ENCODE peak calls at places on chromosomes 1 and 21, in six cellular contexts. O is lung, H is GM06990, D is Peyer's patch, R is AG10803, A is choroid plexus epithelial cell. N is an unnamed sample.
A peak's percentile ranks its signal among the peaks of the same experiment; 100 is the strongest.

GRCh38 chr1:172746091-172746949 is 87.4 kb downstream of the FASLG start:
- DNase-seq in H (peak; percentile 60), D (peak; percentile 63), R (peak; percentile 98), O (peak; percentile 47), A (peak; percentile 99), N (peak; percentile 97)

GRCh38 chr1:222622765-222623164 is 4.9 kb downstream of the MIA3 start:
- DNase-seq in R (no peak), D (no peak), H (no peak), A (no peak), O (no peak), N (no peak)

GRCh38 chr1:59128784-59129227 is 168.1 kb upstream of the FGGY start:
- DNase-seq in R (peak; percentile 96), D (no peak), H (no peak), A (peak; percentile 43), O (no peak), N (peak; percentile 64)

GRCh38 chr1:184881941-184882648 is 92.2 kb downstream of the NIBAN1 start:
- DNase-seq in D (no peak), A (no peak), O (no peak), R (peak; percentile 69), H (no peak), N (no peak)

GRCh38 chr1:209697082-209697481 is 7.6 kb upstream of the HSD11B1 start:
- DNase-seq in A (peak; percentile 62), D (no peak), R (no peak), O (no peak), H (no peak), N (no peak)

GRCh38 chr1:118304722-118305344 is 119.8 kb upstream of the SPAG17 start:
- DNase-seq in H (no peak), R (no peak), A (peak; percentile 53), O (no peak), D (no peak), N (no peak)

GRCh38 chr1:76668046-76668445 is 199.2 kb upstream of the ST6GALNAC5 start:
- DNase-seq in D (no peak), A (peak; percentile 13), H (peak; percentile 28), R (no peak), O (no peak), N (peak; percentile 1)

GRCh38 chr1:41282679-41283317 is 40.7 kb upstream of the SCMH1 start:
- DNase-seq in R (no peak), A (peak; percentile 41), H (peak; percentile 15), D (no peak), O (no peak), N (peak; percentile 58)

GRCh38 chr1:15949453-15950245 is 26.3 kb downstream of the ZBTB17 start:
- DNase-seq in D (peak; percentile 96), O (peak; percentile 90), R (peak; percentile 99), H (peak; percentile 65), A (peak; percentile 95), N (peak; percentile 99)

GRCh38 chr1:108016451-108016920 is 51.5 kb upstream of the VAV3 start:
- DNase-seq in D (peak; percentile 73), A (peak; percentile 89), O (no peak), H (peak; percentile 35), R (peak; percentile 58), N (peak; percentile 30)

GRCh38 chr1:226735576-226735975 is 3.5 kb downstream of the ITPKB start:
- DNase-seq in A (no peak), R (no peak), H (no peak), D (peak; percentile 48), O (no peak), N (no peak)

GRCh38 chr21:44377922-44378645 is 24.7 kb downstream of the TRPM2 start:
- DNase-seq in O (no peak), A (no peak), H (no peak), D (peak; percentile 17), R (no peak), N (no peak)

GRCh38 chr1:117612517-117613248 is 6.8 kb downstream of the TENT5C start:
- DNase-seq in O (no peak), R (no peak), H (no peak), D (no peak), A (no peak), N (peak; percentile 84)

DNA sequence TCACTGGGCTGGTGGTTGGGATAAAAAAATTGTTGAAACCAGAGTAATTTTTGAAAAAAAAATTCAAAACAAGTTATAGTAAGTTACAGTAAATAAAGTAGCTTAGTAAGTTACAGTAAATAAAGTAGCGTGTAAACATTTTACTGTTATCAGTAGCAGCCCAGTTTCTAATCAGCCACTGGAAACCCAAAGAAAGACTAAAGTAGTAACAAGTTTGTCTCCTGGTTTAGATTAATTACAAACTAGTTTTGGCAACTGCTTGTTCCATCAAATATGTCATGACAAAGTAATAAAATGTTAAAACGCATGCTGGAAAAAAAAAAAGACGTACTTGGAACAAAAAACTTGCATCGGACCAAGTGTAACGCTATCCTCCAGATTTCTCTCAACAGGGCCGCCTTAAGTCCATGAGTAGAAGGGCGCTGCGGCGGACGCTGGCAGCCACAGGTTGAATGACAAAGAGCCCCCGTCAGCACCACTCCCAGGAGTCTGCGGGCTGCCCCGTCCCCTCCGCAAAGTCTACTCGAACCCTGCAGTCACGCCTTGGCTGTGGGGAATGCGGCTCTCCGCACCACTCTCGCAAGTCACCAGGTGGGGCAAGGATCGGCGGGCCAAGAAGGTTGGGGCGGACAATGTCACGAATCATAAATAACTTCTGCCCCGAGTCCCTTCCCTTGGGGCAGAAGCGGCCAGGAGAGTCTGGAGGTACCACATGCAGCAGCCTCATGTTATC is 885 bp downstream of the SLC16A1 start:
- DNase-seq in D (peak; percentile 77), H (peak; percentile 78), R (peak; percentile 48), O (no peak), A (peak; percentile 62), N (peak; percentile 49)
- TF ChIP-seq CTCF in D (no peak), H (no peak), R (no peak), O (no peak), A (no peak), N (peak; percentile 3)

GRCh38 chr1:224540535-224540934 is 75.6 kb upstream of the CNIH3 start:
- DNase-seq in O (no peak), H (no peak), R (no peak), A (no peak), D (no peak), N (no peak)
- H3K4me3 ChIP-seq in O (no peak overlapping the region), H (no peak overlapping the region), R (no peak overlapping the region), A (no peak overlapping the region), D (no peak overlapping the region), N (no peak overlapping the region)

GRCh38 chr1:48329905-48330304 is 107.4 kb downstream of the SLC5A9 start:
- DNase-seq in A (no peak), H (no peak), R (no peak), D (no peak), O (no peak), N (no peak)
- TF ChIP-seq CTCF in A (no peak), H (no peak), R (no peak), D (no peak), O (no peak), N (no peak)

GRCh38 chr1:230114245-230114651 is 47.2 kb downstream of the GALNT2 start:
- DNase-seq in H (no peak), O (no peak), R (no peak), D (no peak), A (peak; percentile 82), N (no peak)
- H3K4me3 ChIP-seq in H (no peak overlapping the region), O (no peak overlapping the region), R (no peak overlapping the region), D (no peak overlapping the region), A (peak overlapping the region; percentile 43), N (no peak overlapping the region)

DNA sequence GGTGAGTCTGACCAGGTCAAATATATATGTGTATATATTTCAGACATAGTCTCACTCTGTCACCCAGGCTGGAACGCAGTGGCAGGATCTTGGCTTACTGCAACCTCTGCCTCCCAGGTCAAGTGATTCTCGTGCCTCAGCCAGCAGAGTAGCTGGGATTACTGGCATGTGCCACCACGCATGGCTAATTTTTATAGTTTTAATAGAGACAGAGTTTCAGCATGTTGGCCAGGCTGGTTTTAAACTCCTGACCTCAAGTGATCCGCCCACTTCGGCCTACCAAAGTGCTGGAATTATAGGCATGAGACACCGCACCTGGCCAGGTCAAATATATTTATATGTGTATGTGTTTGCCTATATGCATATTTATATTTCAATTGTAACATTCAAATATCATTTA is 581.5 kb upstream of the B3GALT2 start:
- DNase-seq in H (no peak), D (no peak), R (no peak), A (no peak), O (no peak), N (no peak)
- TF ChIP-seq CTCF in H (no peak), D (no peak), R (no peak), A (no peak), O (no peak), N (no peak)

GRCh38 chr1:245606157-245606725 is 451.5 kb downstream of the KIF26B start:
- DNase-seq in O (no peak), D (no peak), A (no peak), R (no peak), H (no peak), N (no peak)
- H3K4me3 ChIP-seq in O (no peak overlapping the region), D (no peak overlapping the region), A (no peak overlapping the region), R (no peak overlapping the region), H (no peak overlapping the region), N (no peak overlapping the region)